ENCODE peak calls at places on chromosome 22, in seven cellular contexts. Y is ascending aorta, A is A549, E is RWPE2, F is GM23248, Q is fibroblast of lung, J is left ventricle myocardium inferior. K is an unnamed sample.

GRCh38 chr22:42670921-42671709 is 21.9 kb upstream of the CYB5R3 start:
- DNase-seq in Y (no peak), A (no peak), E (no peak), F (no peak), Q (no peak), J (no peak), K (no peak)

GRCh38 chr22:36753120-36753802 is 22.7 kb downstream of the IFT27 start:
- DNase-seq in Y (no peak), A (no peak), E (peak; percentile 40), F (peak; percentile 24), Q (no peak), J (no peak), K (no peak)

GRCh38 chr22:35135165-35135564 is 69.2 kb downstream of the ISX start:
- DNase-seq in Y (no peak), A (no peak), E (no peak), F (no peak), Q (no peak), J (no peak), K (no peak)

GRCh38 chr22:48926663-48927062 is 901.0 kb downstream of the BRD1 start:
- DNase-seq in Y (peak; percentile 49), A (no peak), E (no peak), F (no peak), Q (no peak), J (no peak), K (no peak)

GRCh38 chr22:23219787-23220484 is 39.6 kb downstream of the BCR start:
- DNase-seq in Y (peak; percentile 79), A (no peak), E (peak; percentile 49), F (peak; percentile 73), Q (peak; percentile 81), J (no peak), K (peak; percentile 89)

GRCh38 chr22:42621505-42622002 is 6.9 kb upstream of the POLDIP3 start:
- DNase-seq in Y (peak; percentile 86), A (peak; percentile 64), E (no peak), F (peak; percentile 90), Q (peak; percentile 60), J (peak; percentile 63), K (peak; percentile 40)

GRCh38 chr22:24432059-24432853 is 4.9 kb downstream of the ADORA2A start:
- DNase-seq in Y (peak; percentile 78), A (no peak), E (no peak), F (peak; percentile 50), Q (peak; percentile 71), J (peak; percentile 81), K (no peak)

GRCh38 chr22:39556970-39557811 is 13.4 kb upstream of the CACNA1I start:
- DNase-seq in Y (no peak), A (peak; percentile 33), E (no peak), F (peak; percentile 36), Q (peak; percentile 14), J (no peak), K (no peak)

GRCh38 chr22:29801796-29802195 is 34.6 kb downstream of the UQCR10 start:
- DNase-seq in Y (no peak), A (no peak), E (no peak), F (no peak), Q (no peak), J (no peak), K (no peak)

GRCh38 chr22:36433318-36434231 is 45.8 kb upstream of the MYH9 start:
- DNase-seq in Y (no peak), A (no peak), E (no peak), F (no peak), Q (peak; percentile 36), J (no peak), K (no peak)

GRCh38 chr22:45771711-45772110 is 100.1 kb downstream of the ATXN10 start:
- DNase-seq in Y (no peak), A (no peak), E (no peak), F (no peak), Q (no peak), J (no peak), K (no peak)

GRCh38 chr22:42432020-42432596 is at the start of gene NFAM1:
- DNase-seq in Y (no peak), A (no peak), E (no peak), F (no peak), Q (no peak), J (peak; percentile 59), K (no peak)

GRCh38 chr22:29482253-29482652 is 2.2 kb downstream of the NEFH start:
- DNase-seq in Y (no peak), A (no peak), E (no peak), F (no peak), Q (no peak), J (no peak), K (no peak)

GRCh38 chr22:48948575-48949170 is 879.0 kb downstream of the BRD1 start:
- DNase-seq in Y (no peak), A (no peak), E (no peak), F (no peak), Q (no peak), J (no peak), K (no peak)

GRCh38 chr22:45009881-45010531 is at the start of gene PHF21B:
- DNase-seq in Y (no peak), A (peak; percentile 71), E (no peak), F (peak; percentile 38), Q (peak; percentile 40), J (peak; percentile 60), K (peak; percentile 89)

GRCh38 chr22:42905217-42905616 is 48.1 kb upstream of the ARFGAP3 start:
- DNase-seq in Y (no peak), A (no peak), E (no peak), F (no peak), Q (no peak), J (peak; percentile 67), K (no peak)

GRCh38 chr22:29668681-29669080 is 51.1 kb upstream of the CABP7 start:
- DNase-seq in Y (no peak), A (no peak), E (no peak), F (no peak), Q (no peak), J (no peak), K (no peak)

GRCh38 chr22:39325392-39325932 is 6.0 kb upstream of the RPL3 start:
- DNase-seq in Y (no peak), A (no peak), E (no peak), F (peak; percentile 61), Q (no peak), J (no peak), K (no peak)

GRCh38 chr22:48849513-48849912 is 978.2 kb downstream of the BRD1 start:
- DNase-seq in Y (peak; percentile 7), A (no peak), E (no peak), F (no peak), Q (no peak), J (no peak), K (no peak)

GRCh38 chr22:49833340-49834007 is 5.8 kb upstream of the BRD1 start:
- DNase-seq in Y (no peak), A (no peak), E (no peak), F (no peak), Q (no peak), J (no peak), K (no peak)

DNA sequence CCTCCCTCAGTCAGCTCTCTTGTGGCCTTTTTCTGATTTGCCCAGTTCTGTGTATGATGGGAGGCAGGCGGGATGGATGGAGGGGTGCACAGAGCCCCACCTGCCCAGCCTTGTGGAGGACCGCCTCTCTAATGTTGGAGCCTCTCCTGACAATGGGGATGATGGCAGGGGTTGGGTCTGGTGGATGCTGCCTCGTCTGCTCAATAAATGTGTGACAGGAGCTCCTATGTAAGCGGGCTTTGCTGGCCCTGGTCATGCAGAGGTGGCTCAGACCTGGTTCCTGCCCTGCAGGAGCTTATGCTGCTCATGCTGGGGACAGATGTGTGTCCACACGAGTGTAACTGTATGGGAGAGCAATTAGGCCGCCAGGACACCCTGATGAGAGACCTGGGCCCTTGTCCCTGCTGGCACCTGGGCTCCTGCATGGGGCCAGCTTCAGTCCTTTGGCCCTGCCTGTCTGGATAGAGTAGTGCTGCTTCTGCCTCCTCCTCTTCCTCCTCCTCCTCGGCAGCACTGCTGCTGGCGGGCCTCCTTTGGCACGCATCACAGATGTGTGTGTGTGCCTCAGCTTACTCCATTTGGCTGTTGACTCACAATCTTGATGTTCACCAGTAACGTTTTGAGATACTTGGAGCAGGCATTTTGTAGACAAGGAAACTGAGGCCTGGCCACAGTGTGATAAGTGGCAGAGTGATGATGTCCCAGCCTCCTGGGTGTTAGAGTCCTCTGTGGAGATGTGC is 131.0 kb downstream of the TBC1D22A start:
- DNase-seq in Y (no peak), A (no peak), E (no peak), F (no peak), Q (no peak), J (no peak), K (no peak)
- H3K27ac ChIP-seq in Y (no peak overlapping the region), A (no peak overlapping the region), E (no peak overlapping the region), F (no peak overlapping the region), Q (no peak overlapping the region), J (peak overlapping the region; percentile 65), K (no peak overlapping the region)

GRCh38 chr22:20951932-20952380 is 15.1 kb upstream of the AIFM3 start:
- DNase-seq in Y (no peak), A (no peak), E (no peak), F (no peak), Q (no peak), J (no peak), K (no peak)
- H3K27ac ChIP-seq in Y (no peak overlapping the region), A (no peak overlapping the region), E (peak overlapping the region; percentile 85), F (no peak overlapping the region), Q (no peak overlapping the region), J (no peak overlapping the region), K (no peak overlapping the region)

DNA sequence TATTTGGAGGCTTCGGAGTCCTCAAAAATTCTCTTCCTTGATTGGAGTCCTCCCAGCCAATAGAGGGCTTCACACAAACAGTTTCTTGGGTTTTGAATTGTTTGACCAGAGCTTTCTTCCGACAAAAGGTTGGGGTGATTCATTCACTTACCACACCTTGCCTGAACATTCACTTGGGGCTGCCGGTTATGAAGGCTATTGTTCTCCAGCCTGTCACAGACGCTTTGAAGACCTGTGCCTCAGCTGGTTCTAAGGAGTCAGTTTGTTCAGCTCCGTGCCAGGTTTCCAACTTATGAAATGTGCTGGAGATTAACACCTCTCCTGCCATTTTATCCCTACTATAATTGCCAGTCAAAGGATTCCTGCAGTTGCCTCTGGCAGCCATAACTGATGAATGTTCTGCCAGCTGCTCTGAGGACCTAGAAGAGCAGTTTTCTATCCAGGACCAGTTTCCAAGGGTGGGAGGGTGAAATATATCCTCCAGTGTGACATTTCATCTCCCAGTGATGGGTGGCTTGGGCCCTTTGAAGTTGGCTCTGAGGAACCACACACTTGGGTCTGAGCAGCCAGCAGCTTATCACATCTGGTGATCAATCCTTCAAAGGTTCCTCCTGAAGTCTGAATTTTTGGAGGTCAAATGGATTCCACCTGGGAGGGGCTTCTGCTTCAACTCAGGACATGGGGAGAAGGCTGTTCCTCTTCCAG is 31.4 kb downstream of the LIMK2 start:
- DNase-seq in Y (no peak), A (peak; percentile 55), E (no peak), F (peak; percentile 40), Q (peak; percentile 85), J (no peak), K (no peak)
- H3K27ac ChIP-seq in Y (peak overlapping the region; percentile 83), A (peak overlapping the region; percentile 85), E (peak overlapping the region; percentile 95), F (peak overlapping the region; percentile 97), Q (no peak overlapping the region), J (peak overlapping the region; percentile 4), K (no peak overlapping the region)

DNA sequence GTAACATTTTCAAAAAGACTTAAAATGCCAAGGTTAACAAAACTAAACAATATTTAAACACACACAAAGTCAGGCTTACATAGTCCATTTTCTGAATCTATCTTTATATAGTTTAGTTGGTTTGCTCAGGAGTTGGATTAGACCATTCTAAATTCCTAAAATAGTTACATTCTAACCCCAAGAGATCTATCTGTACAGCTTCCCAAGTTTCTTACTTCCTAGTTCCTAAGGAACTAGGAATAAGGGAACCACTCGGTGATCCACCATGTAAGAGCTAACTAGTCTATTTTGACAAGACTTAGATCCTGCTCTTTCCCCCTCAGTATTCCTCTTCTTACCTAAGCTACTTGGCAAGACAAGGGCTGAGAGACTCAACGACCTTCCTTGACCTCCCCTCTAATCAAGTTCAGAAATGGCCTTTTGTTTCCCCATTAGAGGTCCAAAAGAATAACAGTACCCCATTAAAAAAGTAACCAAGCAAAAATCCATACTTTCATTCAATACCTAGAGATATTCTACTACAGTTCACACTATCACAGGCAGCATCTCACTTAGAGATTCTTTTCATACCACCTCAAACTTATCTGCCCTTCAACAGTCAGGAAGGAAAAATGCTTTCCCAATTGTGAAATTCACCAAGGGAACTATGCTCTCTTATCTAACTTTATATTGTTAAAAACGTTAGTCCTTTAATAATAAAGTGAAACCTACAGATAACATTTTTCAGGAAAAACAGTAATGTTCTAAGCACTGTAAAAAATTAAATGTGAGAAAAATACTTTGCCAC is 253.1 kb downstream of the TTC28 start:
- DNase-seq in Y (no peak), A (no peak), E (no peak), F (peak; percentile 45), Q (peak; percentile 79), J (no peak), K (no peak)
- H3K27ac ChIP-seq in Y (peak overlapping the region; percentile 42), A (no peak overlapping the region), E (no peak overlapping the region), F (peak overlapping the region; percentile 39), Q (no peak overlapping the region), J (no peak overlapping the region), K (no peak overlapping the region)

K was measured in DND-41.